ENCODE peak calls at places on chromosomes 3 and 15, in ten cellular contexts. T is stimulated activated CD8-positive, alpha-beta memory T cell treated with anti-CD3 and anti-CD28 coated beads, Interleukin-4, amount 100 ng/mL, for 24 hours; D is GM10248; J is B cell; F is hypothalamus; I is body of pancreas; E is CD4-positive, alpha-beta memory T cell; C is activated CD4-positive, alpha-beta T cell treated with anti-CD3 and anti-CD28 coated beads for 1 hour; G is T-helper 2 cell; L is activated CD8-positive, alpha-beta memory T cell treated with anti-CD3 and anti-CD28 coated beads, Interleukin-2, amount 50 U/mL, for 48 hours. Q is an unnamed sample.

GRCh38 chr3:151443583-151443982 is 17.3 kb downstream of the IGSF10 start:
- DNase-seq in E (no peak), T (no peak), L (no peak), D (no peak), I (no peak), J (no peak), F (no peak), G (no peak), C (no peak), Q (no peak)

GRCh38 chr15:100572362-100572983 is 29.5 kb downstream of the LINS1 start:
- DNase-seq in C (no peak), E (no peak), T (no peak), D (no peak), G (peak), I (no peak), J (peak), L (no peak), F (no peak), Q (peak)

GRCh38 chr3:111218615-111219014 is 147.0 kb downstream of the NECTIN3 start:
- DNase-seq in I (no peak), J (no peak), F (no peak), L (no peak), C (no peak), G (no peak), E (no peak), T (no peak), D (no peak), Q (no peak)

GRCh38 chr15:77044228-77045042 is 26.5 kb downstream of the TSPAN3 start:
- DNase-seq in I (no peak), E (no peak), L (no peak), D (no peak), G (no peak), J (no peak), T (no peak), F (no peak), C (no peak), Q (peak)

GRCh38 chr3:30073622-30074021 is 532.8 kb upstream of the TGFBR2 start:
- DNase-seq in E (no peak), T (no peak), F (no peak), C (no peak), I (no peak), G (no peak), L (no peak), D (no peak), J (no peak), Q (no peak)

GRCh38 chr3:58237940-58238681 is 519 bp downstream of the ABHD6 start:
- DNase-seq in I (peak), L (peak), D (peak), F (peak), T (peak), J (peak), C (peak), E (peak), G (peak), Q (peak)

GRCh38 chr3:62604301-62604700 is 231.0 kb upstream of the FEZF2 start:
- DNase-seq in F (no peak), C (no peak), D (no peak), I (no peak), J (no peak), G (no peak), L (no peak), E (no peak), T (no peak), Q (no peak)

GRCh38 chr3:140577911-140578310 is 100.0 kb upstream of the TRIM42 start:
- DNase-seq in D (no peak), T (no peak), F (no peak), L (no peak), I (no peak), E (no peak), G (no peak), C (no peak), J (no peak), Q (no peak)

GRCh38 chr15:75573001-75573400 is 6.1 kb downstream of the PTPN9 start:
- DNase-seq in G (peak), F (no peak), L (no peak), C (no peak), E (no peak), D (no peak), J (no peak), T (no peak), I (no peak), Q (no peak)

GRCh38 chr15:29731865-29732264 is 90.4 kb downstream of the TJP1 start:
- DNase-seq in I (no peak), G (no peak), T (no peak), E (no peak), J (no peak), L (no peak), F (no peak), D (no peak), C (no peak), Q (no peak)

GRCh38 chr3:177284383-177284881 is 87.2 kb upstream of the TBL1XR1 start:
- DNase-seq in I (peak), J (no peak), T (no peak), E (no peak), C (no peak), D (no peak), G (peak), L (peak), F (no peak), Q (no peak)

GRCh38 chr3:14418670-14419250 is 16.4 kb downstream of the SLC6A6 start:
- DNase-seq in L (no peak), E (no peak), J (no peak), C (no peak), G (no peak), D (no peak), I (peak), T (no peak), F (no peak), Q (no peak)

GRCh38 chr3:50100956-50101845 is 12.5 kb downstream of the RBM5 start:
- DNase-seq in T (no peak), G (no peak), I (no peak), J (no peak), D (no peak), L (no peak), F (no peak), C (no peak), E (no peak), Q (no peak)

GRCh38 chr15:74244818-74245341 is 8.8 kb downstream of the CCDC33 start:
- DNase-seq in D (no peak), J (no peak), G (no peak), L (no peak), T (no peak), F (no peak), E (no peak), C (no peak), I (no peak), Q (no peak)

GRCh38 chr15:27123808-27124207 is 152.8 kb downstream of the GABRG3 start:
- DNase-seq in E (no peak), J (no peak), I (no peak), L (no peak), D (no peak), G (no peak), C (no peak), T (no peak), F (no peak), Q (no peak)

GRCh38 chr3:127172670-127173515 is 20.0 kb upstream of the PRR23E start:
- DNase-seq in T (no peak), L (no peak), C (no peak), I (no peak), J (no peak), E (no peak), F (no peak), G (no peak), D (no peak), Q (no peak)

GRCh38 chr3:44048196-44048924 is 193.3 kb upstream of the TOPAZ1 start:
- DNase-seq in T (no peak), L (no peak), C (no peak), I (peak), F (no peak), J (no peak), E (no peak), G (no peak), D (peak), Q (peak)

GRCh38 chr15:48645558-48646330 is at the start of gene FBN1:
- DNase-seq in I (peak), E (no peak), T (no peak), D (peak), G (peak), C (no peak), J (peak), L (peak), F (peak), Q (peak)

GRCh38 chr3:85142626-85143025 is 183.8 kb downstream of the CADM2 start:
- DNase-seq in J (no peak), E (no peak), C (no peak), D (no peak), L (no peak), I (no peak), F (no peak), T (no peak), G (no peak), Q (no peak)

GRCh38 chr3:150180349-150180748 is 209.7 kb upstream of the PFN2 start:
- DNase-seq in I (peak), F (no peak), T (no peak), G (no peak), L (no peak), D (no peak), C (no peak), J (no peak), E (no peak), Q (no peak)

GRCh38 chr3:138284957-138285477 is 44.6 kb downstream of the NME9 start:
- DNase-seq in G (peak), J (no peak), F (no peak), T (no peak), D (no peak), E (no peak), I (no peak), C (no peak), L (no peak), Q (no peak)

GRCh38 chr3:116139607-116140006 is 305.7 kb downstream of the LSAMP start:
- DNase-seq in I (no peak), C (no peak), F (no peak), J (no peak), E (no peak), D (no peak), T (no peak), G (no peak), L (no peak), Q (peak)

GRCh38 chr15:22892333-22892732 is 53.9 kb downstream of the NIPA2 start:
- DNase-seq in T (no peak), J (no peak), D (no peak), F (no peak), I (no peak), E (no peak), G (no peak), C (no peak), L (no peak), Q (no peak)

GRCh38 chr15:25250906-25251622 is 187.8 kb downstream of the UBE3A start:
- DNase-seq in F (no peak), G (no peak), J (no peak), L (peak), D (peak), I (no peak), C (peak), T (no peak), E (no peak), Q (no peak)

GRCh38 chr3:5015056-5015455 is 35.8 kb downstream of the BHLHE40 start:
- DNase-seq in L (no peak), J (no peak), C (no peak), I (no peak), G (no peak), T (no peak), E (no peak), F (no peak), D (no peak), Q (no peak)

GRCh38 chr3:110806924-110807323 is 264.7 kb upstream of the NECTIN3 start:
- DNase-seq in C (no peak), I (no peak), D (no peak), J (no peak), G (no peak), F (no peak), E (no peak), T (no peak), L (no peak), Q (no peak)

GRCh38 chr15:82873000-82873680 is 63.7 kb downstream of the WHAMM start:
- DNase-seq in I (no peak), F (no peak), G (no peak), E (no peak), C (no peak), T (no peak), J (no peak), L (no peak), D (no peak), Q (no peak)

GRCh38 chr3:170421147-170421641 is 2.5 kb downstream of the CLDN11 start:
- DNase-seq in J (no peak), L (no peak), G (no peak), I (no peak), T (no peak), C (no peak), E (no peak), D (no peak), F (peak), Q (peak)

GRCh38 chr3:112375117-112375516 is 42.2 kb downstream of the CD200 start:
- DNase-seq in I (no peak), T (no peak), J (no peak), L (no peak), C (no peak), D (no peak), G (no peak), E (no peak), F (no peak), Q (no peak)

Q was measured in globus pallidus.